ENCODE peak calls at places on chromosomes 12 and 14, in nine cellular contexts. Q is uterus; T is NCI-H1436; B is stimulated activated CD4-positive, alpha-beta T cell treated with anti-CD3 and anti-CD28 coated beads, Interleukin-4, amount 100 ng/mL, for 48 hours; W is transverse colon; M is GM23338; F is OCI-LY7; A is tibial nerve; U is LHCN-M2. O is an unnamed sample.

GRCh38 chr14:98733536-98733935 is 538.5 kb downstream of the BCL11B start:
- DNase-seq in B (no peak), A (no peak), T (no peak), M (no peak), W (no peak), U (no peak), F (no peak), Q (no peak), O (no peak)

GRCh38 chr14:103292426-103293374 is 41.3 kb upstream of the EIF5 start:
- DNase-seq in F (peak), A (peak), B (peak), T (peak), M (peak), W (peak), Q (peak), U (peak), O (peak)

GRCh38 chr12:105555556-105555973 is 225.1 kb downstream of the C12orf75 start:
- DNase-seq in W (no peak), U (no peak), T (no peak), M (no peak), A (peak), B (no peak), Q (no peak), F (no peak), O (no peak)

GRCh38 chr12:131894313-131894860 is at the start of gene ULK1:
- DNase-seq in A (peak), U (peak), Q (peak), T (peak), W (peak), B (peak), M (peak), F (peak), O (peak)

GRCh38 chr14:99875421-99875820 is 82.2 kb downstream of the EML1 start:
- DNase-seq in F (no peak), Q (no peak), B (no peak), M (no peak), T (no peak), U (no peak), A (no peak), W (no peak), O (no peak)

GRCh38 chr12:132887513-132888341 is at the start of gene CHFR:
- DNase-seq in U (peak), M (peak), Q (peak), T (peak), W (peak), B (peak), A (peak), F (peak), O (peak)

GRCh38 chr12:67446716-67447115 is 177.6 kb downstream of the CAND1 start:
- DNase-seq in W (no peak), A (no peak), U (no peak), M (no peak), F (no peak), T (no peak), B (no peak), Q (no peak), O (no peak)

GRCh38 chr14:54643696-54644176 is 76.8 kb downstream of the SAMD4A start:
- DNase-seq in U (no peak), M (no peak), Q (no peak), W (no peak), B (no peak), F (no peak), A (no peak), T (no peak), O (no peak)

GRCh38 chr14:90739318-90740077 is 76.7 kb downstream of the TTC7B start:
- DNase-seq in U (no peak), F (no peak), B (no peak), A (no peak), Q (no peak), T (no peak), W (no peak), M (no peak), O (no peak)

GRCh38 chr14:52936437-52936836 is 14.4 kb downstream of the FERMT2 start:
- DNase-seq in F (no peak), M (no peak), W (no peak), A (no peak), T (no peak), B (no peak), U (no peak), Q (no peak), O (peak)

GRCh38 chr12:51980051-51980808 is 26.5 kb upstream of the TAMALIN start:
- DNase-seq in U (peak), W (peak), Q (peak), A (peak), T (peak), F (peak), M (peak), B (peak), O (peak)

GRCh38 chr12:98845957-98846356 is 200.9 kb downstream of the APAF1 start:
- DNase-seq in W (no peak), Q (no peak), T (no peak), F (no peak), B (no peak), U (no peak), M (no peak), A (no peak), O (no peak)

GRCh38 chr14:102523200-102524025 is 13.8 kb upstream of the ANKRD9 start:
- DNase-seq in A (no peak), M (peak), F (no peak), B (no peak), Q (no peak), W (peak), U (no peak), T (peak), O (peak)

GRCh38 chr12:70444903-70445302 is 78.8 kb downstream of the KCNMB4 start:
- DNase-seq in B (no peak), W (no peak), M (peak), F (no peak), U (no peak), A (no peak), T (no peak), Q (no peak), O (peak)